ENCODE peak calls at places on chromosome 5, in six cellular contexts. R is HCT116, T is lower leg skin, V is stomach, Z is mammary epithelial cell, L is BJ. I is an unnamed sample.

GRCh38 chr5:53481887-53482716 is 1.7 kb downstream of the FST start:
- DNase-seq in R (peak), T (peak), V (peak), Z (peak), L (no peak), I (peak)

GRCh38 chr5:111668713-111669112 is 88.3 kb downstream of the NREP start:
- DNase-seq in R (no peak), T (no peak), V (no peak), Z (peak), L (no peak), I (peak)

GRCh38 chr5:138661991-138662434 is 86.8 kb upstream of the HSPA9 start:
- DNase-seq in R (no peak), T (no peak), V (no peak), Z (no peak), L (no peak), I (no peak)

GRCh38 chr5:90876366-90876765 is 317.8 kb downstream of the ADGRV1 start:
- DNase-seq in R (no peak), T (no peak), V (no peak), Z (no peak), L (no peak), I (no peak)

GRCh38 chr5:172420215-172420934 is 34.0 kb downstream of the SH3PXD2B start:
- DNase-seq in R (peak), T (peak), V (peak), Z (peak), L (peak), I (peak)

GRCh38 chr5:179326176-179326997 is 18.9 kb downstream of the ADAMTS2 start:
- DNase-seq in R (no peak), T (peak), V (no peak), Z (no peak), L (peak), I (no peak)

GRCh38 chr5:36161317-36161716 is 9.4 kb downstream of the SKP2 start:
- DNase-seq in R (no peak), T (no peak), V (no peak), Z (peak), L (no peak), I (peak)

GRCh38 chr5:15940905-15941304 is 238.7 kb downstream of the MARCHF11 start:
- DNase-seq in R (no peak), T (no peak), V (no peak), Z (no peak), L (no peak), I (no peak)

GRCh38 chr5:77138981-77139380 is 51.9 kb upstream of the ZBED3 start:
- DNase-seq in R (no peak), T (no peak), V (no peak), Z (no peak), L (no peak), I (no peak)

GRCh38 chr5:123422433-123423277 is 548 bp downstream of the CEP120 start:
- DNase-seq in R (no peak), T (peak), V (peak), Z (peak), L (no peak), I (peak)

GRCh38 chr5:149489605-149490037 is 61.6 kb downstream of the CSNK1A1 start:
- DNase-seq in R (no peak), T (no peak), V (no peak), Z (no peak), L (peak), I (peak)

GRCh38 chr5:36073595-36074216 is 7.0 kb upstream of the UGT3A2 start:
- DNase-seq in R (peak), T (no peak), V (no peak), Z (no peak), L (no peak), I (peak)

GRCh38 chr5:41793156-41793770 is 77.0 kb downstream of the OXCT1 start:
- DNase-seq in R (no peak), T (no peak), V (no peak), Z (peak), L (peak), I (peak)

DNA sequence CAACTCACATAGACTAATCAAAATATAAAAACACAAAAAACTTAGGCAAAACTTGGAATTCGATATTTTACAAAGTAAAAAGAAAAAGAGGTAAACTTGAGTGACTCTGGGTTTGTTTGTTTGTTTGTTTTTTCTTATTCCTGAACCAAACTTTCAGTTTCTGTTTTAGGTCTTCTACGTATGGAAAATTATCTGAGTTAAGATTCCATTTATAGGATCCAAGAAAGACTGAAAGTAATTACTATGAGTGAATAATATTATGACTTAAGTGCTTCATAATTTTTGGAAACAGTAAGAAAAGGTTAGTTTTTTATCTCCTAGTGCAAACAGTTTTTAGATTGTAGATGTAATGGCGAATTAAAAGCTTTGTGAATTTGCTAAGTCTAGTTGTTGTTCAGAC is 13.2 kb downstream of the ST8SIA4 start:
- DNase-seq in R (no peak), T (no peak), V (no peak), Z (no peak), L (no peak), I (no peak)
- H3K4me3 ChIP-seq in R (no peak), T (no peak), V (no peak), Z (no peak), L (no peak), I (no peak)

GRCh38 chr5:73558950-73559349 is 6.5 kb downstream of the ANKRA2 start:
- DNase-seq in R (no peak), T (no peak), V (no peak), Z (no peak), L (no peak), I (peak)
- TF ChIP-seq CTCF in R (no peak), T (no peak), V (no peak), Z (no peak), L (no peak), I (peak)

DNA sequence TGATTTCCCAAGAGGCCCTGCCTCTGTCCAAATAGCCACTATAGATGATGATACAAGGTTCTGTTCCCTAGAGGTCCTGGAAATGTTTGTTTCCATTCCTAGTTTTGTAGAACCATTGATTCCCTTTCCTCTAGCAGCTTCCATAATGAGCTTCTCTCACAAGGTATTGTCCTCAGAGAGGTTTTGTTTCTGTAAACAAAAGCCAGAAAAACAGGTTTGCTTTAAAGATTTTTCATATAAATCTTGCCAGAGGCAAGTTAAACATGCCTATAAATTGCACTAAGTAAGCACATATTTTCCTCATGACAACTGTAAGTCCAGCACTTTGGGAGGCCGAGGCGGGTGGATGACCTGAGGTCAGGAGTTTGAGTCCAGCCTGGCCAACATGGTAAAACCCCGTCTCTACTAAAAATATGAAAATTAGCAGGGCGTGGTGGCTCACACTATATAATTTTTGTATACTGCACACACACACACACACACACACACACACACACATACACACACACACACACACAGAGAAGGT is 1787.7 kb downstream of the EFNA5 start:
- DNase-seq in R (no peak), T (no peak), V (no peak), Z (peak), L (no peak), I (peak)
- H3K4me3 ChIP-seq in R (no peak), T (no peak), V (no peak), Z (no peak), L (no peak), I (no peak)

GRCh38 chr5:60685700-60686099 is 14.3 kb downstream of the DEPDC1B start:
- DNase-seq in R (no peak), T (no peak), V (no peak), Z (no peak), L (no peak), I (no peak)

GRCh38 chr5:60688980-60689379 is 11.0 kb downstream of the DEPDC1B start:
- DNase-seq in R (no peak), T (no peak), V (no peak), Z (no peak), L (no peak), I (no peak)

GRCh38 chr5:60685028-60685427 is 14.9 kb downstream of the DEPDC1B start:
- DNase-seq in R (no peak), T (no peak), V (no peak), Z (no peak), L (no peak), I (no peak)

GRCh38 chr5:60686164-60686563 is 13.8 kb downstream of the DEPDC1B start:
- DNase-seq in R (no peak), T (no peak), V (no peak), Z (no peak), L (no peak), I (no peak)

DNA sequence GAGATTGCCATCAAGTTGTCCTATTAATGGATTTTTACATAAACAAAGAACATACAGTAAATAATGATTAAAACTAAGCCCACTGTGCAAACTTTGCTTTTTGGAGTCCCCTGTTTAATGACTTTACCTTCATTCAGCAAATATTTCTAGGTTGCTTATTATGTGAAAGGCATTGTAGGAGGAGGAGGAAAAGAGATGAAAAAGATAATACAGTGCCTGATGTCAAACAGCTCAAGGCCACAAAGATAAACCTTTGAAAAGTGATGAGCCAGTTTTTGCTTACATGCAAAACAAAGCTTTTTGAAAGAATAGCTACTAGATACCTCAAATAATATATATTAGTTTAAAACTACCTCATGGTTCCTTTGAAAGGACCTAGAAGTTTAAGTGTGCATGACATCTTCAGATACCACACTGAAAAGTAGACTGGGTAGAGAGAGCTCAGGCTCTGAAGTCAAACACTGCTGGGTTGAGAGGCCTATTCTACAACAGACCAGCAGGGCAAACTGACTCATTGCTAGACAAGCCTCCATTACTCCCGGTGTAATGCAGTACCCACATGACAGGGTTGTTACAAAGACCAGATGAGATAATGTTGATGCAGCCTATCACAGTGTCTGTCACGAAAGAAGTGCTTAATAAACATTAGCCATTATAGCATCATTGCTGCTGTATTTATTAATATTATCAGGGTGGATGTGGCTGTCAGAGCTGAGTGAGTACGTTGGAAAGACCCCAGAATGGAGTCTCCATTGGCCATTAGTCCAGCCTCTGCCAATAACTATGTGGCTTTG is 11.8 kb downstream of the DEPDC1B start:
- DNase-seq in R (no peak), T (no peak), V (no peak), Z (peak), L (no peak), I (peak)
- TF ChIP-seq CTCF in R (no peak), T (no peak), V (no peak), Z (peak), L (peak), I (peak)

DNA sequence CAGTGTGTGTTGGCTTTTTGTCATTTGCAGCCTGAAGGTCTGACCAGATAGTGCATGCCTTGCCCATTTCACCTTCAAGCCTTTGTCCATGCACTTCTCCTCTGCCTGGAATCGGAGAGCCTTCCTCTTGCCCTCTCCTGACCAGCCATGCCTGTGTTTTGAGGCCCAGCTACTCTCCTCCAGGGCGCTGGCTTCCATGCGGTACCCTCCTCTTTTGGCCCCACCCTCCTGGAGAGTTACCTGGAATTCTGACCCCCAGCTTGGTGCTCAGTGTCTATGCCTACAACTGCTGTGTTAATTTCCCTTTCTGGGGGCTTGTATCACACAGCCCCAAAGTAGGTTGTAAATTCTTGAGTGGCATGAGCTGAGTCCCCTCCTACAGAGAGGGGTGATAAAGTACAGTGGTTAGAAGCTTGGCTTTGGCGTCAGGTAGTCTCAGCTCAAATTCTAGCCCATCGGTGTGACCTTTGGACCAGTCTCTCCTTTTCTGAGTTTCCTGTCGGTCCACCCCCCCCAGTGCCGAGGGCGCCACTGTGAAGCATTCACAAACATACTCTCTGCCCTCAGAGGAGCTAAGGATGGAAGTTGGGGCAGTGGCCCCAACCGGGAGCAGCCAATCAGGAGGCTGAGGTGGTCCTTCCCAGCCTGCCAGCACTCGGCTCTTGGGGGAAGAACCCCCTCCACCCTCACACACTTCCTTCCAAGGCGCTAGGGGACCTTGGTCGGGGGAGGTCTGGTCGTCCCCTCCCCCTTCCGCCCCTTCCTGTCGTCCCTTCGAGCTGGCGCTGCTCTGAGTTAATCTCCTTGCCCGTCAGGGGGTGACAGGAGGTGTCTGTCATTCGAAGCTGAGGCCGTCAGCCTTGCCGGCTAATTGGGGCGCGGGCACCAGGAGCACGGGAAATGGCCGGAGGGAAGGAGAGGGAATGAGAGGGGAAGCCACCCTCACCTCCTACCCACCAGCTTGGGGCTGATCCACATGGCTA is 52.9 kb downstream of the CXXC5 start:
- DNase-seq in R (no peak), T (no peak), V (no peak), Z (no peak), L (no peak), I (no peak)
- H3K4me3 ChIP-seq in R (no peak), T (no peak), V (no peak), Z (no peak), L (no peak), I (no peak)

DNA sequence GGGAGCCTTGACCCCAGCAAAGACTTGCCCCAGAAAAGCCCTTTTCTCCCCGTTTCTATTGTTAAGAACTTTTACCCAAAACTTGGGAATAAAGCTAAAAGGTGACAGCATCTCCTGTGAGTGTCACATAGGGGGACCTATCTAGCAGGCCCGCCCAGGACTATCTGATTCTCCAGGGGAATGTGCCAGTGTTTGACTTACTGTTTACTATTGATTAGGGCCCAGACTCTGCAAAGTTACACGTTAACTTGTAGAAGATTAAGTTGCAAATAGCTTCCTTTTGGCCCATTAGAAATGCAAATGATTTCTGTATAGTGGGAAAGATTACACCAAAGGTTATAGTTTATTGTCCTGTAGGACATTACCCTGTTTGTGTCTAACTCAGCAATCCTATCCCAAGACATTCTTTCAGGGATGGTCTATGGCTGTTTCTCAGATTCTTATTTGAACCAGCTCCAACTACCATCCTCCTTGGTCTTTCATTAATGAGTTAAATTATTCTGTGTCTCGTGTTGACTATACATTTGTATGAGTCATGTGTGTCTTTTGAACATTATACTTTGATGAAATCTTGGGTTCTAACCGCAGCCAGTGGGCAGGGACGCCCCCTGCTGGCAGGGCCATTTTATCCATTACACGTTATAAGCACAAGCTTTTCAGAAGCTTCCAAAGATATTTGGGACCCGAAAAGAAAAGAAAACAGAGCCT is 60.7 kb downstream of the HRH2 start:
- DNase-seq in R (peak), T (peak), V (peak), Z (peak), L (no peak), I (peak)
- TF ChIP-seq CTCF in R (peak), T (no peak), V (peak), Z (peak), L (peak), I (peak)

GRCh38 chr5:130885718-130886117 is 279.3 kb downstream of the HINT1 start:
- DNase-seq in R (no peak), T (no peak), V (no peak), Z (no peak), L (no peak), I (no peak)

GRCh38 chr5:130885027-130885426 is 280.0 kb downstream of the HINT1 start:
- DNase-seq in R (no peak), T (no peak), V (no peak), Z (no peak), L (no peak), I (no peak)

GRCh38 chr5:130893003-130893402 is 272.1 kb downstream of the HINT1 start:
- DNase-seq in R (no peak), T (no peak), V (no peak), Z (no peak), L (no peak), I (no peak)

DNA sequence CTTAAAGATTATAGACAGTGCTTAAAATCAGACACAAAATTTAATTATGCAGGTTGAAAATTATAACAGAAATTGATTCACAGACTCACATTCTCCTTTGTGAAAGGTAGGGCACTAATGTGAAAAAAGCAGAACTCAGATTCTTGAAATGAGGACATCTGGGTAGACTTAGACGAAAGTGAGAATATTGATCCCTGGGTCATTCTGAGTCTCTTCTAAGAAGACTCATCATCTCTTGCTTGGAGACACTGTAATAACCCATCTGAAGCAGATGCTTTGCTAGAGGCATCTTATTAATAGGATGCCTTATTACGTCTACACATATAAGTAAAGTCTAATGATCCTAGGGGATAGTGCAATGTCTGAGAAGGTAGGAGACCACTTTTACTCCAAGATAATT is 274.4 kb downstream of the HINT1 start:
- DNase-seq in R (no peak), T (no peak), V (no peak), Z (no peak), L (no peak), I (no peak)
- H3K4me3 ChIP-seq in R (no peak), T (no peak), V (no peak), Z (no peak), L (no peak), I (no peak)

I was measured in epithelial cell of esophagus.